ENCODE peak calls at places on chromosomes 7 and 10, in five cellular contexts. Y is activated T-helper 1 cell treated with Interleukin-2 at 50 U/mL for 16 hours; X is stimulated activated CD4-positive, alpha-beta T cell treated with anti-CD3 and anti-CD28 coated beads, Interleukin-4, amount 100 ng/mL, for 24 hours; N is SJSA1; D is RWPE1. L is an unnamed sample.

GRCh38 chr10:125340871-125341270 is 180.5 kb upstream of the CTBP2 start:
- DNase-seq in Y (no peak), X (no peak), N (no peak), D (no peak), L (no peak)

GRCh38 chr10:89262331-89263020 is 10.9 kb upstream of the LIPA start:
- DNase-seq in Y (no peak), X (no peak), N (no peak), D (peak; percentile 66), L (no peak)

GRCh38 chr10:13327516-13327915 is 20.6 kb downstream of the SEPHS1 start:
- DNase-seq in Y (no peak), X (no peak), N (no peak), D (no peak), L (no peak)

GRCh38 chr7:16586081-16586874 is 59.3 kb downstream of the ANKMY2 start:
- DNase-seq in Y (no peak), X (no peak), N (no peak), D (no peak), L (no peak)

GRCh38 chr10:114758331-114758730 is 63.2 kb upstream of the FHIP2A start:
- DNase-seq in Y (no peak), X (no peak), N (no peak), D (no peak), L (no peak)

GRCh38 chr10:3095373-3096139 is 28.2 kb downstream of the PFKP start:
- DNase-seq in Y (peak; percentile 8), X (peak; percentile 77), N (peak; percentile 87), D (peak; percentile 87), L (peak; percentile 50)

GRCh38 chr10:33273295-33274002 is 61.0 kb downstream of the NRP1 start:
- DNase-seq in Y (no peak), X (no peak), N (peak; percentile 92), D (peak; percentile 77), L (peak; percentile 69)

GRCh38 chr7:154388412-154388811 is 336.2 kb downstream of the DPP6 start:
- DNase-seq in Y (no peak), X (no peak), N (no peak), D (no peak), L (no peak)

GRCh38 chr10:123203393-123204126 is 49.4 kb downstream of the BUB3 start:
- DNase-seq in Y (no peak), X (no peak), N (no peak), D (no peak), L (no peak)

L was measured in colonic mucosa.